ENCODE peak calls at places on chromosomes 6 and 20, in ten cellular contexts. B is transverse colon; H is bronchial epithelial cell; X is ascending aorta; S is sigmoid colon; Z is PC-3; Q is CD4-positive, alpha-beta T cell; Y is progenitor cell of endocrine pancreas; U is psoas muscle; K is spleen. G is an unnamed sample.

GRCh38 chr6:109503327-109504224 is 20.6 kb upstream of the ZBTB24 start:
- DNase-seq in X (no peak), Y (no peak), Z (no peak), S (no peak), Q (no peak), H (no peak), U (no peak), B (no peak), K (no peak), G (no peak)

GRCh38 chr6:133894795-133895401 is 6.0 kb downstream of the TCF21 start:
- DNase-seq in H (no peak), Z (no peak), B (no peak), K (no peak), U (no peak), Q (no peak), S (peak; percentile 83), X (no peak), Y (no peak), G (no peak)

GRCh38 chr20:38098952-38099351 is 65.4 kb downstream of the RPRD1B start:
- DNase-seq in H (no peak), S (no peak), Z (no peak), Q (no peak), X (no peak), B (no peak), K (no peak), Y (no peak), U (no peak), G (no peak)

GRCh38 chr6:142207265-142207877 is 60.3 kb downstream of the VTA1 start:
- DNase-seq in K (no peak), B (peak; percentile 30), U (no peak), S (no peak), Q (peak; percentile 5), Y (peak; percentile 20), Z (peak; percentile 69), X (peak; percentile 66), H (peak; percentile 44), G (peak; percentile 29)

GRCh38 chr6:82842721-82843120 is 222.9 kb downstream of the UBE3D start:
- DNase-seq in B (no peak), Q (no peak), Z (no peak), S (no peak), Y (no peak), H (no peak), K (no peak), X (no peak), U (no peak), G (peak; percentile 57)

GRCh38 chr6:45653117-45653883 is 275.6 kb upstream of the SUPT3H start:
- DNase-seq in Q (no peak), X (peak; percentile 21), Y (no peak), U (no peak), K (no peak), H (no peak), S (no peak), Z (no peak), B (no peak), G (no peak)

GRCh38 chr6:149127212-149127611 is 190.3 kb upstream of the TAB2 start:
- DNase-seq in B (no peak), X (no peak), Z (peak; percentile 81), Q (no peak), Y (no peak), U (no peak), H (peak; percentile 40), K (no peak), S (no peak), G (peak; percentile 1)

GRCh38 chr6:37021356-37022129 is 16.1 kb downstream of the FGD2 start:
- DNase-seq in B (peak; percentile 23), S (no peak), U (no peak), K (peak; percentile 69), X (no peak), H (peak; percentile 63), Z (peak; percentile 75), Y (no peak), Q (peak; percentile 68), G (no peak)

GRCh38 chr6:107198631-107199416 is 83.5 kb upstream of the BEND3 start:
- DNase-seq in Q (no peak), X (no peak), U (no peak), H (peak; percentile 13), S (no peak), Z (no peak), Y (no peak), B (no peak), K (no peak), G (no peak)

GRCh38 chr6:39696986-39697788 is 28.0 kb downstream of the KIF6 start:
- DNase-seq in H (no peak), S (no peak), U (no peak), K (no peak), Z (no peak), Y (no peak), X (no peak), Q (no peak), B (no peak), G (no peak)

GRCh38 chr6:31702819-31703716 is at the start of gene ABHD16A:
- DNase-seq in X (peak; percentile 100), Q (peak; percentile 95), S (peak; percentile 100), Z (peak; percentile 98), B (peak; percentile 99), H (peak; percentile 95), K (peak; percentile 100), U (peak; percentile 99), Y (peak; percentile 92), G (peak; percentile 96)
- TF ChIP-seq CTCF in X (no peak), Q (no peak), S (no peak), Z (no peak), B (no peak), H (peak; percentile 16), K (peak; percentile 25), U (peak; percentile 9), Y (no peak), G (no peak)

DNA sequence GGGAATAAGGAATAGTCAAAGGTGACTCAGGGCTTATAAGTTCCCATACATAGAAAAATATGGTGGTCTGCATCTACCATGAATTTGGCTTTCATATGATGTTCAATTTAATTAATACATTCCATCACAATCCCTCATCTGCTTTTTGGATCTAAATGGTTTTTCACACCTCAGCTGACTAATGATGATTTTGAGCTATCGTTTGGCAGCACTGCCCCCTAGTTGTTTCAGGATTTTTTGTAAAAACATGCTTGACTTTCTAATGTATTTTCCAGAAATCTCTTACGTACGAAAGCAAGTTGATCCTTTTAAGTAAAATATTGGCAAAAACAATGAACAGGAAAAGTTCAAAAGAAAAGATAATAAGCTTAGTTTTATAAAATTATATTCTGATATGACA is 408.6 kb upstream of the ADGRB3 start:
- DNase-seq in K (no peak), U (no peak), H (peak; percentile 14), Y (no peak), Q (no peak), B (no peak), S (no peak), Z (no peak), X (no peak), G (no peak)
- TF ChIP-seq CTCF in K (no peak), U (no peak), H (peak; percentile 39), Y (peak; percentile 54), Q (no peak), B (no peak), S (no peak), Z (peak; percentile 57), X (peak; percentile 34), G (no peak)

DNA sequence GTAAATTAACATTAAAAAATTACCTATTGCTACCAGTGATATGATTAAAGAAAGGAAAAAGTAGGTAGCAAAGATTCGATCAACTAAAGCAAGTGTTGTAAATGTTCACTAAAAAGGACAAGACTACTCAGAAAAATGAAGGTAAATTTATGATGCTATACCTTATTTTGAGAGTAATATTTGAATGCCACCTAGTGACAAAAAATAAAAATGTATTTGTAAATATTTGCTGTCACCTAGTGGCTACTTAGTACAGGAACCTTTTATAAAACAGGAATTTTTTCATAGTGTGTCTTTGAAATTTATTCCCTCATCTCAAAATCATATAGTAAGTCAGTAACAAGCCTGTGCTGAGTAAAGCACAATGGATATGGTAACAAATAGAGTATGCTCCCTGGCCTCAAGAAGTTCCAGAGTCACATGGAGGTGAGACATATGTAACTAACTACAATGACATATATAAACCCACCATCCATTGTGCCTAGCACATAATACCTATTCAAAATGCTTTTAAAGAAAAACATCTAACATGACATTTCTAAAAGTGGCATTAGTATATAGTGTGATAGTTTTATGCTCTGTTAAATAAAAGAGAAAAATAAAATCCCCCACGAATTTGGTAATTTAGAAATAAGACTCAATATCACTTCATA is 193.1 kb upstream of the SIM1 start:
- DNase-seq in X (no peak), U (no peak), Y (no peak), K (no peak), Q (no peak), S (no peak), H (peak; percentile 37), Z (peak; percentile 61), B (no peak), G (no peak)
- TF ChIP-seq CTCF in X (peak; percentile 36), U (peak; percentile 56), Y (peak; percentile 63), K (no peak), Q (peak; percentile 48), S (no peak), H (peak; percentile 31), Z (peak; percentile 87), B (no peak), G (peak; percentile 47)

GRCh38 chr20:11917663-11918062 is at the start of gene BTBD3:
- DNase-seq in K (no peak), Y (no peak), B (peak; percentile 68), X (peak; percentile 71), H (peak; percentile 77), Z (no peak), S (peak; percentile 80), Q (no peak), U (peak; percentile 41), G (peak; percentile 15)
- TF ChIP-seq CTCF in K (no peak), Y (no peak), B (no peak), X (no peak), H (peak; percentile 22), Z (no peak), S (no peak), Q (no peak), U (no peak), G (no peak)

GRCh38 chr6:33277663-33278391 is 904 bp downstream of the B3GALT4 start:
- DNase-seq in U (no peak), S (no peak), Y (no peak), H (no peak), Q (no peak), K (peak; percentile 88), Z (no peak), B (peak; percentile 37), X (no peak), G (no peak)
- TF ChIP-seq CTCF in U (no peak), S (no peak), Y (peak; percentile 22), H (no peak), Q (no peak), K (no peak), Z (peak; percentile 24), B (no peak), X (no peak), G (no peak)

GRCh38 chr20:44701116-44701865 is 13.9 kb upstream of the CCN5 start:
- DNase-seq in Q (no peak), Z (no peak), B (no peak), U (no peak), X (no peak), S (no peak), H (no peak), Y (no peak), K (no peak), G (no peak)
- TF ChIP-seq CTCF in Q (no peak), Z (no peak), B (no peak), U (no peak), X (no peak), S (no peak), H (no peak), Y (no peak), K (no peak), G (no peak)

GRCh38 chr6:34237722-34238506 is 1.2 kb downstream of the HMGA1 start:
- DNase-seq in S (peak; percentile 68), H (no peak), K (peak; percentile 93), X (peak; percentile 73), Y (peak; percentile 67), Z (peak; percentile 55), Q (peak; percentile 64), U (peak; percentile 55), B (peak; percentile 68), G (no peak)
- TF ChIP-seq CTCF in S (no peak), H (peak; percentile 50), K (peak; percentile 31), X (peak; percentile 36), Y (peak; percentile 62), Z (peak; percentile 30), Q (peak; percentile 22), U (peak; percentile 21), B (peak; percentile 26), G (peak; percentile 21)